ENCODE peak calls at places on chromosomes 1 and 21, in seven cellular contexts. B is H9, P is neuronal stem cell, F is mesenchymal stem cell, A is IMR-90, X is mesendoderm, G is trophoblast cell. O is an unnamed sample.

GRCh38 chr1:89516055-89516454 is 8.6 kb upstream of the LRRC8B start:
- DNase-seq in B (no peak), P (no peak), F (peak; percentile 70), A (peak; percentile 75), X (peak; percentile 82), G (peak; percentile 75), O (no peak)

GRCh38 chr1:10152709-10153284 is 57.6 kb upstream of the KIF1B start:
- DNase-seq in B (peak; percentile 75), P (peak; percentile 26), F (peak; percentile 48), A (peak; percentile 48), X (peak; percentile 68), G (peak; percentile 67), O (no peak)

GRCh38 chr1:161044535-161044907 is 1.3 kb downstream of the USF1 start:
- DNase-seq in B (no peak), P (no peak), F (no peak), A (peak; percentile 20), X (no peak), G (no peak), O (no peak)

GRCh38 chr1:184792450-184792969 is 37.9 kb upstream of the EDEM3 start:
- DNase-seq in B (no peak), P (no peak), F (peak; percentile 100), A (peak; percentile 99), X (no peak), G (peak; percentile 33), O (no peak)

GRCh38 chr1:16677552-16678423 is 11.0 kb upstream of the RNU1-3 start:
- DNase-seq in B (peak; percentile 67), P (peak; percentile 51), F (peak; percentile 59), A (peak; percentile 85), X (peak; percentile 86), G (peak; percentile 77), O (no peak)

GRCh38 chr1:47449702-47450552 is 12.1 kb downstream of the FOXD2 start:
- DNase-seq in B (peak; percentile 84), P (no peak), F (no peak), A (no peak), X (peak; percentile 73), G (no peak), O (peak; percentile 94)

GRCh38 chr1:10694274-10694632 is 102.2 kb downstream of the CASZ1 start:
- DNase-seq in B (peak; percentile 53), P (no peak), F (peak; percentile 33), A (no peak), X (peak; percentile 62), G (no peak), O (no peak)

GRCh38 chr1:156524481-156524869 is 23.9 kb upstream of the MEF2D start:
- DNase-seq in B (no peak), P (no peak), F (no peak), A (no peak), X (no peak), G (no peak), O (no peak)

GRCh38 chr1:14494931-14495330 is 103.6 kb upstream of the KAZN start:
- DNase-seq in B (no peak), P (no peak), F (no peak), A (no peak), X (no peak), G (no peak), O (no peak)

GRCh38 chr1:164660415-164661174 is 101.6 kb downstream of the PBX1 start:
- DNase-seq in B (no peak), P (no peak), F (peak; percentile 69), A (peak; percentile 67), X (no peak), G (no peak), O (no peak)

GRCh38 chr21:25934771-25935224 is 200.0 kb downstream of the GABPA start:
- DNase-seq in B (no peak), P (no peak), F (peak; percentile 98), A (peak; percentile 99), X (peak; percentile 53), G (peak; percentile 70), O (no peak)

GRCh38 chr1:38929476-38929875 is 12.2 kb downstream of the RHBDL2 start:
- DNase-seq in B (peak; percentile 44), P (peak; percentile 9), F (no peak), A (no peak), X (no peak), G (no peak), O (no peak)

GRCh38 chr1:12436817-12437599 is 181.0 kb downstream of the DHRS3 start:
- DNase-seq in B (no peak), P (no peak), F (peak; percentile 31), A (peak; percentile 84), X (no peak), G (peak; percentile 36), O (no peak)

GRCh38 chr1:94335950-94336349 is 82.2 kb upstream of the ABCD3 start:
- DNase-seq in B (peak; percentile 67), P (peak; percentile 70), F (peak; percentile 90), A (peak; percentile 95), X (peak; percentile 93), G (peak; percentile 78), O (no peak)

GRCh38 chr1:6220236-6220635 is 14.3 kb downstream of the RNF207 start:
- DNase-seq in B (no peak), P (no peak), F (no peak), A (peak; percentile 49), X (no peak), G (peak; percentile 94), O (no peak)

GRCh38 chr1:223852337-223852736 is 6.6 kb upstream of the TP53BP2 start:
- DNase-seq in B (no peak), P (no peak), F (no peak), A (no peak), X (no peak), G (no peak), O (no peak)

DNA sequence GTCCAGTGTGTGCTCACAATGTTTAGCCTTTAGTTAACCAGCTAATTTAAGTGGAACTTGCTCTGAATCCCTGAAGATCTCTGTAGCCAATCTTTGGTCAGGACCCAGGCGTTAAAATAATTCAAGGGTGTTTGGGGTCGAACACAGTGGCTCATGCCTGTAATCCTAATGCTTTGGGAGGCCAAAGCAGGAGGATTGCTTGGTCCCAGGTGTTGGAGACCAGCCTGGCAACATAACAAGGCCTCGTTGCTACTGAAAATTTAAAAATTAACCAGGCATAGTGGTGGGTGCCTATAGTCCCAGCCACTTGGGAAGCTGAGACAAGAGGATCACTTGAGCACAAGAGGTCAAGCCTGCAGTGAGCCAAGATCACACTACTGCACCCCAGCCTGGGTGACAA is 94.3 kb downstream of the ITSN1 start:
- DNase-seq in B (no peak), P (no peak), F (no peak), A (no peak), X (no peak), G (no peak), O (no peak)
- H2BK120ac ChIP-seq in B (no peak overlapping the region), P (no peak overlapping the region), F (no peak overlapping the region), A (no peak overlapping the region), X (no peak overlapping the region), G (no peak overlapping the region), O (no peak overlapping the region)

DNA sequence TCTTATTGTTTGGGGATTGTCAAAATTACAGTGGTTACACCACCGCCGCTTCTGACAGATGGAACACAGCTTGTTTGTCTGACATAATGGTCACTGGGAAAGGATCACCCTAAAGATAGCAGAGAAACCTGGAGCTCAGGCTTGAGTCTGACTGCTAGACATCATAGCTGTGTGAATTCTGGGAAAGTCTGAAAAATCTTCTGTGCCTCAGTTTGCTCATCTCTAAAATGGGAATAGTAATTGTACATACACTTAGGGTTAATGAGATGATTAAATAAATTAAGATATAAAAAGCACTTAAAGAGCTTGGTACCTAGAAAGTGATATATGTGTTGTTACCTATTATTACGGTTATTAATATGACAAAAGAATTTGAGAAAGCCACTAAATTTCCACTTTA is 39.7 kb upstream of the NRIP1 start:
- DNase-seq in B (no peak), P (no peak), F (no peak), A (no peak), X (no peak), G (no peak), O (no peak)
- H2BK120ac ChIP-seq in B (no peak overlapping the region), P (no peak overlapping the region), F (no peak overlapping the region), A (no peak overlapping the region), X (no peak overlapping the region), G (no peak overlapping the region), O (no peak overlapping the region)

GRCh38 chr1:203427451-203427850 is 48.2 kb upstream of the PRELP start:
- DNase-seq in B (no peak), P (no peak), F (no peak), A (no peak), X (no peak), G (peak; percentile 74), O (no peak)
- H2BK120ac ChIP-seq in B (no peak overlapping the region), P (no peak overlapping the region), F (no peak overlapping the region), A (no peak overlapping the region), X (no peak overlapping the region), G (no peak overlapping the region), O (no peak overlapping the region)

GRCh38 chr1:34602907-34603306 is 151.9 kb upstream of the GJB5 start:
- DNase-seq in B (no peak), P (no peak), F (no peak), A (no peak), X (no peak), G (no peak), O (no peak)

GRCh38 chr1:34606504-34606903 is 148.3 kb upstream of the GJB5 start:
- DNase-seq in B (no peak), P (no peak), F (no peak), A (no peak), X (no peak), G (no peak), O (no peak)

GRCh38 chr1:34597877-34598514 is 156.9 kb upstream of the GJB5 start:
- DNase-seq in B (peak; percentile 88), P (peak; percentile 73), F (no peak), A (peak; percentile 6), X (peak; percentile 75), G (peak; percentile 79), O (peak; percentile 96)

DNA sequence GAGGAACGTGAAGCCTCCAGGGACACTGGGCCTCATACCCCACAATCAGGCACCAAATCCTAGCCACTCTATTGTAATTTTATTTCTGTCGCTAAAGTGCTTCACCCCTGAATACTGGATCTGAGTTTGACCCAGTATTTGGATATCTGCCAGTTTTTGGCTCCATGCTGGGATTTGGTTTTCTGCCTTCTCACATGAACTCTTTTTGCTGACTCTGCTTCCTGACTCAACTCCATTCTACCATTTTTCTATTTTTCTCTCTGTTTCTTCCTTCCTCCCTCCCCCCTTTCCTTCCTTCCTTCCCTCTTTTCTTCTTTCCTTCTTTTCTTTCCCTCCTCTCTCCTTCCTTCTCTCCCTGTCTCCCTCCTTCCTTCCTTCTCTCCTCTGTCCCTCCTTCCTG is 151.3 kb upstream of the GJB5 start:
- DNase-seq in B (no peak), P (no peak), F (no peak), A (no peak), X (no peak), G (no peak), O (no peak)
- H2BK120ac ChIP-seq in B (no peak overlapping the region), P (no peak overlapping the region), F (no peak overlapping the region), A (no peak overlapping the region), X (no peak overlapping the region), G (no peak overlapping the region), O (no peak overlapping the region)

GRCh38 chr1:233320023-233320422 is 7.5 kb upstream of the MAP3K21 start:
- DNase-seq in B (no peak), P (no peak), F (no peak), A (no peak), X (no peak), G (no peak), O (no peak)
- H2BK120ac ChIP-seq in B (no peak overlapping the region), P (no peak overlapping the region), F (no peak overlapping the region), A (no peak overlapping the region), X (no peak overlapping the region), G (no peak overlapping the region), O (no peak overlapping the region)

GRCh38 chr21:26982767-26983166 is 15.9 kb upstream of the ADAMTS5 start:
- DNase-seq in B (no peak), P (no peak), F (no peak), A (peak; percentile 63), X (no peak), G (no peak), O (no peak)
- H2BK120ac ChIP-seq in B (no peak overlapping the region), P (no peak overlapping the region), F (no peak overlapping the region), A (no peak overlapping the region), X (no peak overlapping the region), G (no peak overlapping the region), O (no peak overlapping the region)